ENCODE peak calls at places on chromosomes 13 and 19, in eight cellular contexts. P, D, Q, Y, O, L, H and B are unnamed samples.

GRCh38 chr13:111140562-111141105 is 25.5 kb downstream of the ARHGEF7 start:
- DNase-seq in Y (no peak), L (no peak), P (no peak), H (no peak), D (no peak), Q (no peak), O (no peak), B (no peak)

GRCh38 chr19:46783670-46784069 is 4.7 kb downstream of the SLC1A5 start:
- DNase-seq in H (no peak), Q (no peak), L (peak; percentile 19), D (no peak), Y (no peak), O (no peak), P (no peak), B (no peak)

GRCh38 chr13:30551194-30551593 is 66.5 kb upstream of the USPL1 start:
- DNase-seq in P (peak; percentile 47), H (no peak), D (peak; percentile 43), L (no peak), Q (no peak), Y (no peak), O (peak; percentile 26), B (peak; percentile 11)

GRCh38 chr19:16139752-16140151 is 3.7 kb upstream of the HSH2D start:
- DNase-seq in Q (peak; percentile 81), L (no peak), P (no peak), O (no peak), H (no peak), Y (no peak), D (no peak), B (no peak)

GRCh38 chr13:40813662-40814454 is 24.4 kb downstream of the SLC25A15 start:
- DNase-seq in Q (no peak), L (peak; percentile 30), P (peak; percentile 49), Y (no peak), H (no peak), O (peak; percentile 16), D (peak; percentile 34), B (no peak)

GRCh38 chr13:113629814-113630213 is 28.2 kb downstream of the ATP4B start:
- DNase-seq in L (no peak), D (no peak), Y (no peak), O (no peak), H (peak; percentile 26), Q (peak; percentile 63), P (no peak), B (no peak)

GRCh38 chr19:51296331-51297093 is 14.9 kb upstream of the IGLON5 start:
- DNase-seq in L (peak; percentile 82), D (no peak), P (no peak), H (no peak), Y (no peak), Q (no peak), O (no peak), B (no peak)

GRCh38 chr13:28488376-28489005 is 6.4 kb downstream of the FLT1 start:
- DNase-seq in D (no peak), P (no peak), Y (no peak), O (no peak), L (peak; percentile 81), Q (no peak), H (no peak), B (no peak)

GRCh38 chr13:30340367-30341184 is 33.2 kb upstream of the KATNAL1 start:
- DNase-seq in D (peak; percentile 89), P (peak; percentile 92), H (peak; percentile 54), O (no peak), Y (peak; percentile 38), L (peak; percentile 88), Q (no peak), B (peak; percentile 57)

GRCh38 chr19:12766051-12766521 is 9.3 kb downstream of the HOOK2 start:
- DNase-seq in Q (peak; percentile 93), L (peak; percentile 100), P (peak; percentile 80), D (peak; percentile 73), Y (no peak), H (peak; percentile 86), O (peak; percentile 88), B (no peak)

GRCh38 chr13:71249031-71249430 is 618.0 kb downstream of the DACH1 start:
- DNase-seq in Q (no peak), P (no peak), Y (no peak), H (no peak), L (no peak), O (peak; percentile 81), D (no peak), B (no peak)

GRCh38 chr13:102798653-102799543 is at the start of the genes BIVM and POGLUT2:
- DNase-seq in Y (peak; percentile 63), H (peak; percentile 92), L (peak; percentile 99), Q (peak; percentile 88), D (peak; percentile 91), P (peak; percentile 92), O (peak; percentile 91), B (peak; percentile 85)

GRCh38 chr19:56942749-56943148 is 102.2 kb upstream of the PEG3 start:
- DNase-seq in Y (no peak), H (peak; percentile 80), P (no peak), L (no peak), O (peak; percentile 8), D (no peak), Q (peak; percentile 81), B (no peak)

GRCh38 chr19:49949735-49950589 is 11.0 kb downstream of the SIGLEC11 start:
- DNase-seq in H (peak; percentile 38), Q (peak; percentile 41), L (peak; percentile 88), D (no peak), Y (no peak), O (no peak), P (no peak), B (no peak)

GRCh38 chr13:100235311-100235901 is 146.5 kb downstream of the PCCA start:
- DNase-seq in P (peak; percentile 72), D (peak; percentile 63), H (no peak), Q (no peak), Y (no peak), O (peak; percentile 67), L (peak; percentile 78), B (no peak)

GRCh38 chr19:2226051-2226839 is 9.9 kb downstream of the PLEKHJ1 start:
- DNase-seq in O (no peak), D (no peak), P (no peak), Q (no peak), Y (no peak), L (no peak), H (no peak), B (no peak)
- H3K4me1 ChIP-seq in O (no peaks in the 10 kb centered on the region), D (no peaks in the 10 kb centered on the region), P (no peaks in the 10 kb centered on the region), Q (no peaks in the 10 kb centered on the region), Y (no peaks in the 10 kb centered on the region), L (no peaks in the 10 kb centered on the region), H (peaks cover 2% of the 10 kb centered on the region), B (no peaks in the 10 kb centered on the region)

DNA sequence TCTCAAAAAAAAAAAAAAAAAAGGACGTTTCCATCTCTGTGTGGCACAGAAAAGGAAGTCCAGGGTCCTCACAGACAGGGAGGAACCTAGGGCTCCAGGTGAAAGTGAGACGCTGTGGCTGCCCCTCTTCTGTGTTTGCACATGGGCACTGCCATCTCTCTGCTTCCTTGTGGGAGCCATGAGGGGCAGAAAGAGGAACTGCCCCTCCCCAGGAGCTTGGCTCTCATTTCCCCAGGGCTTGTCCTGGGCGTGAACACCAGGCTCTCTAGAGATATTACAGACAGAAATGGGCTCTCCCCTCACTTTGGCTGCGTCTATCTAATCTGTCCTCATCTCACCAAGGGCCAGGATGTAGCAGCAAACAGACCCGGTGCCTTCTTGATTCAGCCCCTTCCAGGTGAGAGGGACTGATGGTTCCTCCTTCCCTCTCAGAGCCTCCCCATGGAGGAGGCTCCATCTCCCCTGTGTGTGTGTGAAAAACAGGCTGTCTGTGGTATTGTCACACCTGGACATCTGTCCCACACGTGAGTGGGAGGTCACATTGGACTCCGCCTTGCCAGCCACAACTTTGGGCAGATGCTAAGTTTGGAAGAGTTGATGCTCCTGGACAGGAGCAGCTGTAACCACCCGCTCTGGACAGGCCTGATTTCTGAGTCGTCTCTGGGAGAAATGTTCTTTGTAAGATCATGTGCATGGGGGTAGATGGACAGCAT is 840 bp upstream of the LILRA4 start:
- DNase-seq in P (no peak), Q (no peak), H (no peak), O (no peak), L (no peak), D (no peak), Y (no peak), B (no peak)
- H3K27me3 ChIP-seq in P (no peaks in the 10 kb centered on the region), Q (no peaks in the 10 kb centered on the region), H (no peaks in the 10 kb centered on the region), O (no peaks in the 10 kb centered on the region), L (no peaks in the 10 kb centered on the region), D (no peaks in the 10 kb centered on the region), Y (no peaks in the 10 kb centered on the region), B (no peaks in the 10 kb centered on the region)

GRCh38 chr13:44411841-44412240 is 38.2 kb downstream of the SERP2 start:
- DNase-seq in P (no peak), Q (no peak), O (no peak), H (no peak), L (peak; percentile 68), D (no peak), Y (no peak), B (no peak)

GRCh38 chr13:44412341-44412935 is 38.8 kb downstream of the SERP2 start:
- DNase-seq in Q (peak; percentile 48), H (no peak), Y (no peak), L (peak; percentile 72), D (no peak), P (no peak), O (no peak), B (no peak)

GRCh38 chr13:44407891-44408290 is 34.3 kb downstream of the SERP2 start:
- DNase-seq in P (no peak), D (no peak), H (no peak), Q (no peak), O (no peak), L (no peak), Y (no peak), B (peak; percentile 67)

GRCh38 chr13:44409595-44409994 is 36.0 kb downstream of the SERP2 start:
- DNase-seq in D (no peak), L (no peak), Q (no peak), Y (no peak), P (no peak), H (no peak), O (no peak), B (no peak)

GRCh38 chr13:44410328-44410859 is 36.8 kb downstream of the SERP2 start:
- DNase-seq in L (no peak), O (no peak), H (no peak), P (no peak), D (no peak), Y (no peak), Q (peak; percentile 36), B (no peak)
- TF ChIP-seq CTCF in L (no peak), O (no peak), H (no peak), P (no peak), D (no peak), Y (no peak), Q (no peak), B (peak; percentile 6)

GRCh38 chr19:18500376-18500775 is 21.5 kb downstream of the ELL start:
- DNase-seq in H (no peak), Y (no peak), O (peak; percentile 62), Q (no peak), L (peak; percentile 89), D (no peak), P (no peak), B (no peak)
- H3K4me1 ChIP-seq in H (peaks cover 38% of the 10 kb centered on the region), Y (peaks cover 72% of the 10 kb centered on the region), O (peaks cover 6% of the 10 kb centered on the region), Q (peaks cover 99% of the 10 kb centered on the region), L (peaks cover 15% of the 10 kb centered on the region), D (peaks cover 23% of the 10 kb centered on the region), P (peaks cover 20% of the 10 kb centered on the region), B (peaks cover 23% of the 10 kb centered on the region)